ENCODE peak calls at places on chromosomes 4 and X, in seven cellular contexts. One of them, this sample, is unnamed.

GRCh38 chr4:169724251-169724650 is 33.5 kb downstream of the HPF1 start:
- DNase-seq in upper lobe of right lung: no peak
- DNase-seq in fibroblast of mammary gland: peak; percentile 52
- DNase-seq in uterus: no peak
- DNase-seq in NB4: no peak
- DNase-seq in H1: no peak
- DNase-seq in fibroblast of lung: peak; percentile 85
- DNase-seq in this sample: no peak

GRCh38 chr4:87410669-87411068 is 11.7 kb upstream of the NUDT9 start:
- DNase-seq in H1: no peak
- DNase-seq in uterus: no peak
- DNase-seq in fibroblast of mammary gland: no peak
- DNase-seq in upper lobe of right lung: no peak
- DNase-seq in fibroblast of lung: peak; percentile 40
- DNase-seq in NB4: no peak
- DNase-seq in this sample: no peak

GRCh38 chr4:139921551-139922184 is 232.3 kb downstream of the MAML3 start:
- DNase-seq in fibroblast of mammary gland: no peak
- DNase-seq in fibroblast of lung: no peak
- DNase-seq in H1: no peak
- DNase-seq in upper lobe of right lung: peak; percentile 65
- DNase-seq in NB4: no peak
- DNase-seq in uterus: no peak
- DNase-seq in this sample: no peak

GRCh38 chrX:134999469-134999868 is 8.7 kb downstream of the SMIM10 start:
- DNase-seq in upper lobe of right lung: no peak
- DNase-seq in H1: no peak
- DNase-seq in fibroblast of mammary gland: peak; percentile 70
- DNase-seq in NB4: peak; percentile 63
- DNase-seq in uterus: no peak
- DNase-seq in fibroblast of lung: peak; percentile 46
- DNase-seq in this sample: no peak

GRCh38 chr4:126954537-126955291 is 678.0 kb upstream of the INTU start:
- DNase-seq in uterus: no peak
- DNase-seq in NB4: no peak
- DNase-seq in fibroblast of lung: no peak
- DNase-seq in upper lobe of right lung: no peak
- DNase-seq in fibroblast of mammary gland: no peak
- DNase-seq in H1: no peak
- DNase-seq in this sample: no peak

GRCh38 chrX:66071116-66071515 is 31.2 kb upstream of the VSIG4 start:
- DNase-seq in H1: no peak
- DNase-seq in uterus: no peak
- DNase-seq in fibroblast of lung: no peak
- DNase-seq in NB4: no peak
- DNase-seq in upper lobe of right lung: no peak
- DNase-seq in fibroblast of mammary gland: no peak
- DNase-seq in this sample: no peak

GRCh38 chr4:17276821-17277220 is 235.1 kb downstream of the QDPR start:
- DNase-seq in H1: no peak
- DNase-seq in upper lobe of right lung: no peak
- DNase-seq in fibroblast of mammary gland: peak; percentile 50
- DNase-seq in fibroblast of lung: peak; percentile 66
- DNase-seq in NB4: no peak
- DNase-seq in uterus: peak; percentile 46
- DNase-seq in this sample: peak; percentile 16

GRCh38 chrX:107537815-107538214 is 88.4 kb downstream of the FRMPD3 start:
- DNase-seq in H1: peak; percentile 51
- DNase-seq in NB4: peak; percentile 59
- DNase-seq in uterus: no peak
- DNase-seq in upper lobe of right lung: no peak
- DNase-seq in fibroblast of mammary gland: peak; percentile 62
- DNase-seq in fibroblast of lung: peak; percentile 30
- DNase-seq in this sample: no peak

GRCh38 chr4:186685744-186686143 is 37.9 kb downstream of the FAT1 start:
- DNase-seq in uterus: no peak
- DNase-seq in fibroblast of lung: peak; percentile 96
- DNase-seq in NB4: no peak
- DNase-seq in H1: no peak
- DNase-seq in upper lobe of right lung: no peak
- DNase-seq in fibroblast of mammary gland: peak; percentile 83
- DNase-seq in this sample: peak; percentile 61

GRCh38 chrX:964831-965416 is 247.5 kb downstream of the CRLF2 start:
- DNase-seq in uterus: no peak
- DNase-seq in H1: no peak
- DNase-seq in upper lobe of right lung: no peak
- DNase-seq in fibroblast of lung: no peak
- DNase-seq in fibroblast of mammary gland: no peak
- DNase-seq in NB4: no peak
- DNase-seq in this sample: no peak

GRCh38 chr4:83240379-83240875 is 44.2 kb downstream of the COQ2 start:
- DNase-seq in uterus: no peak
- DNase-seq in H1: no peak
- DNase-seq in upper lobe of right lung: no peak
- DNase-seq in fibroblast of lung: no peak
- DNase-seq in NB4: peak; percentile 89
- DNase-seq in fibroblast of mammary gland: no peak
- DNase-seq in this sample: no peak

GRCh38 chrX:71393919-71394318 is 27.8 kb downstream of the TAF1 start:
- DNase-seq in fibroblast of mammary gland: no peak
- DNase-seq in H1: no peak
- DNase-seq in fibroblast of lung: no peak
- DNase-seq in upper lobe of right lung: no peak
- DNase-seq in NB4: no peak
- DNase-seq in uterus: no peak
- DNase-seq in this sample: no peak

GRCh38 chr4:70195425-70195824 is at the start of gene ODAM:
- DNase-seq in fibroblast of mammary gland: no peak
- DNase-seq in fibroblast of lung: no peak
- DNase-seq in H1: no peak
- DNase-seq in upper lobe of right lung: no peak
- DNase-seq in uterus: no peak
- DNase-seq in NB4: no peak
- DNase-seq in this sample: no peak

GRCh38 chr4:5656415-5656814 is 51.9 kb downstream of the EVC2 start:
- DNase-seq in fibroblast of mammary gland: no peak
- DNase-seq in upper lobe of right lung: no peak
- DNase-seq in uterus: no peak
- DNase-seq in fibroblast of lung: no peak
- DNase-seq in H1: no peak
- DNase-seq in NB4: no peak
- DNase-seq in this sample: no peak

DNA sequence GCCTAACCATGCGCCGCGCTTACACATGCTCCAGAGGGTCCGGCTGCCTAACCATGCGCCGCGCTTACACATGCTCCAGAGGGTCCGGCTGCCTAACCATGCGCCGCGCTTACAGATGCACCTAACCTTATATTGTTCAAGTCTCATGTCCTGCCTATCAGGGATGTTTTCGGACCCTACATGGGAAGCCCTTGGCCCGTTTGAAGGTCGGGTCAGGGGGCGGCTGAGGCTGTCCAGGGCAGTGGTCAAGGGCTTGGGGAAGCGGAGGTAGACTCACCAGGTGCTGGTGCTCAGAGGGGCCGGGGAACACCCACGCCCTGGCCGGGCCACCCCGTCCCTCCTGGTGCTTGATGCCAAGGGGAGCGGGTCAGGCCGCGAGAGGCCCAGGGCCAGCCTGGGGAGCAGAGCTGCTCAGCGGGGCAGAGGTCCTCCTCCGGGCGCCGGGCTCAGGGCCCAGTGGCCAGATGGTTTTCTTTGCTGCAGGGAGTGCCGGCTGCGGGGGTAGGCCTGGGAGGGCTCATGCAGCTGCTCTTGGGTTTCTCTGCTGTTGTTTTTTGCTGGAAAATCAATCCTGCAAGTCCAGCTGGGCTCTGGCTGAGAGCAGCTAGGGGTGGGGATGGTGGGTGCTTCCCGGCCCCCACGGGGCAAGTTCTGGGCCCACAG is 35.4 kb upstream of the SPON2 start:
- DNase-seq in fibroblast of mammary gland: peak; percentile 90
- DNase-seq in H1: peak; percentile 45
- DNase-seq in fibroblast of lung: peak; percentile 73
- DNase-seq in uterus: peak; percentile 84
- DNase-seq in NB4: no peak
- DNase-seq in upper lobe of right lung: peak; percentile 81
- DNase-seq in this sample: no peak
- H3K4me3 ChIP-seq in fibroblast of mammary gland: no peak overlapping the region
- H3K4me3 ChIP-seq in H1: no peak overlapping the region
- H3K4me3 ChIP-seq in fibroblast of lung: no peak overlapping the region
- H3K4me3 ChIP-seq in uterus: peak overlapping the region; percentile 11
- H3K4me3 ChIP-seq in NB4: no peak overlapping the region
- H3K4me3 ChIP-seq in upper lobe of right lung: no peak overlapping the region
- H3K4me3 ChIP-seq in this sample: no peak overlapping the region

DNA sequence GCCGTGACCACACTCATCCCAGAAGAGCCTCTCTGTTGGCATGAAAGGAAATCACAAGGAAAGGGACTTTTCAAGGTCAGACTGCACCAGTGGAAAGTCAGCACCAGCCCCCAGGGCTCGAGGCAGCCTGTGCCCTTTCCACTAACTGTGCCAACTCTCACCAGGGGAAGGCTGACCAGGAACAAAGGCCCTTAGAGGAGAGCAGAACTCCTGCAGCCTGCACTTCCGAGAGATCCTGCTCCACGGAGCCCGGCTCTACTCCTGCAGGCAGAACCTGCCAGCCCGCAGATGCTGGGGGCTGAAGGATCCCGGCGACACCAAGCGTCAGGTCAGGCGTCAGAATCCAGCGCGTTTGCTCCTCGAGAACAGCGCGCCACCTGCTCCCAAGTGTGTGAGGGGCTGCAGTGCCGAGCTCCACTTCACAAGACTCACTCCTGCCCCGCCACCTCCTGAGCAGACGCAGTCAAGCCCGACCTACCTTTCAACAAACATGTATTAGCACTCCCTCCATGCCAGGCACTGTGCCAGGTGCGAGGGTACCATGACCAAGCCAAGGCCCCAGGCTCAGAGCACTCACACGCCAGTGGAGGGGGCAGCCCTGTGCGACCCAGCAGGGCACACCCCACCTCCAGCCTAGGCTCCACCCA is 13.6 kb upstream of the HELT start:
- DNase-seq in fibroblast of mammary gland: no peak
- DNase-seq in uterus: no peak
- DNase-seq in upper lobe of right lung: peak; percentile 74
- DNase-seq in H1: no peak
- DNase-seq in fibroblast of lung: no peak
- DNase-seq in NB4: no peak
- DNase-seq in this sample: no peak
- TF ChIP-seq CTCF in fibroblast of mammary gland: no peak
- TF ChIP-seq CTCF in uterus: no peak
- TF ChIP-seq CTCF in upper lobe of right lung: no peak
- TF ChIP-seq CTCF in H1: no peak
- TF ChIP-seq CTCF in fibroblast of lung: no peak
- TF ChIP-seq CTCF in NB4: no peak
- TF ChIP-seq CTCF in this sample: no peak

DNA sequence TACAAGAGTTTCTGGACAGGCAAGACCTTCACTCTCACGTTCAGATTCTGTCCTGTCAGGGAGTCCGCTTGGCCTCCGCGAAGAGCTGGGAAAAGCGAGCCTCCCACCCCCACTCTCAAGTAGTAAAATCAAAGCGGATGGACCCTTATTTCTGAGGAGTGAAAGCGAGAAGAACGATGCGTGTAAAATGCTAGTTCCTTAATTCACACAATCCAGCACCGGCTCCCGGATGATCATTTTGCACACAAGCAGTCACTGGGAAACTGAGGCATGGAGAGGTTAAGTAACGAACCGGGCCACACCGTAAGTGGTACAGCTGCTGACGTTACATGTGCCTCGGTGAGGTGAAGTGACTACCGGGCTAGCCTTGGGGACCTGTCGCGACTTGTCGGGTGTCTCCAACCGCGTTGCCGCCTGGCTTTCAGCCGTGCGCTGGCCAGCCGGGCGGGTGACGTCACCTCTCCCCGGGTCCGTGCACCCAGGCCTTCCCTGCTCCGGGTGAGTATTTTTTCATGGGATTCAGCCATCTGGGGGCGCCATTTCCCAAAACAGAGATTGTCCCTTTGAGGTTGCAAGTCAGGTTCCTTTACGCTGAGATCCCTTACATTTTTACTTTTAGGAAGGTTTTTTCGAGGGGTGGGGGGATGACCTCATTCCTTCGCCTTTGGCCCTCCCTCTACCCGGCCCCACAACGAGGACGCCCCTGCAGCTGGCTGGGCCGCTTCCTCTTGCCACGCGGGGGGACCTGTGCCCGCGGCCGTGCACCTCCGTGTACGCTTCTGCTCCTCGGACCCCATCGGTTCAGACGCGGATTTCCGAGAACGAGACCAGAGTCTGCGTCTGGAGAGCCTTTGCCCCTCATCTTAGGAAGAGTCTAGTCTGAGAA is 3.4 kb upstream of the SFRP2 start:
- DNase-seq in fibroblast of mammary gland: peak; percentile 82
- DNase-seq in uterus: peak; percentile 41
- DNase-seq in H1: peak; percentile 97
- DNase-seq in upper lobe of right lung: peak; percentile 76
- DNase-seq in fibroblast of lung: peak; percentile 22
- DNase-seq in NB4: peak; percentile 43
- DNase-seq in this sample: no peak
- H3K4me3 ChIP-seq in fibroblast of mammary gland: peak overlapping the region; percentile 31
- H3K4me3 ChIP-seq in uterus: no peak overlapping the region
- H3K4me3 ChIP-seq in H1: peak overlapping the region; percentile 59
- H3K4me3 ChIP-seq in upper lobe of right lung: peak overlapping the region; percentile 19
- H3K4me3 ChIP-seq in fibroblast of lung: no peak overlapping the region
- H3K4me3 ChIP-seq in NB4: no peak overlapping the region
- H3K4me3 ChIP-seq in this sample: no peak overlapping the region

DNA sequence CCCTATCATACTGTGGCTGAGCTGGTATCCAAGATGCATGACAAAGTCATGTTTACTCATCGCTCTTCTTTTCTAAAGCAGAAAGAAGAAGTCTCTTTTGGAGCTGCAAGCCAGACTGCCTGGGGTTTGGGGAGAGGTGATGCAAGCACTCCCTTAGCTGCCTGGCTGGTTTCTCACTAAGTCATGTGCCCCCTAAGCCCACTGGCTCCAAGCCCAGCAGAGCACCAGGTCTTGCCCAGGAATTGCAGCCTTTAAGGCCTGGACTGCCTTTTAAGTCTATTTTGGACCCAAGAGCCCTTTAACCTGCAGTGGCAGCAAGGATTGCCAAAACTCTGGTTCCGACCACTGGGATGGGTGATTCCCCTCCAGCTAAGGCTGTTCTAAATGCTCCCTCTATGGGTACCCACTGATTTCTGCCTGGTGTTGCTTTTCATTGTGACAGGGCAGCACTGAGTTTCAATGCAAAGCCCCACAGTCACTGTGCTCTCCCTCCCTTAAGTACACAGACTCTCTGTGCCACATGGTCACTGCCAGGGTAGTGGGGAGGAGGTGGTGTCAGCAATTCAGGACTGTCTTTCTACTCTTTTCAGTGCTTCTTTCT is 548.6 kb downstream of the TLL1 start:
- DNase-seq in upper lobe of right lung: no peak
- DNase-seq in NB4: no peak
- DNase-seq in uterus: peak; percentile 14
- DNase-seq in fibroblast of lung: peak; percentile 88
- DNase-seq in fibroblast of mammary gland: peak; percentile 76
- DNase-seq in H1: no peak
- DNase-seq in this sample: peak; percentile 55
- TF ChIP-seq CTCF in upper lobe of right lung: no peak
- TF ChIP-seq CTCF in NB4: no peak
- TF ChIP-seq CTCF in uterus: no peak
- TF ChIP-seq CTCF in fibroblast of lung: peak; percentile 4
- TF ChIP-seq CTCF in fibroblast of mammary gland: no peak
- TF ChIP-seq CTCF in H1: no peak
- TF ChIP-seq CTCF in this sample: no peak